ENCODE peak calls at places on chromosomes 1 and 21, in five cellular contexts. One of them, this sample, is unnamed.

GRCh38 chr1:17540255-17541001 is 930 bp downstream of the ARHGEF10L start:
- DNase-seq in endothelial cell: peak
- DNase-seq in ACHN: peak
- DNase-seq in stimulated activated CD4-positive, alpha-beta T cell treated with anti-CD3 and anti-CD28 coated beads, Interleukin-1b, Interleukin-23, amount 100 ng/mL, for 48 hours: no peak
- DNase-seq in skeletal muscle cell: no peak
- DNase-seq in this sample: peak

GRCh38 chr1:235336903-235337302 is 8.5 kb downstream of the GGPS1 start:
- DNase-seq in skeletal muscle cell: no peak
- DNase-seq in endothelial cell: no peak
- DNase-seq in stimulated activated CD4-positive, alpha-beta T cell treated with anti-CD3 and anti-CD28 coated beads, Interleukin-1b, Interleukin-23, amount 100 ng/mL, for 48 hours: no peak
- DNase-seq in ACHN: peak
- DNase-seq in this sample: no peak

GRCh38 chr21:44508711-44509445 is 31.1 kb downstream of the KRTAP10-1 start:
- DNase-seq in ACHN: no peak
- DNase-seq in endothelial cell: no peak
- DNase-seq in stimulated activated CD4-positive, alpha-beta T cell treated with anti-CD3 and anti-CD28 coated beads, Interleukin-1b, Interleukin-23, amount 100 ng/mL, for 48 hours: no peak
- DNase-seq in skeletal muscle cell: no peak
- DNase-seq in this sample: no peak

GRCh38 chr1:161382214-161383019 is 14.7 kb upstream of the CFAP126 start:
- DNase-seq in skeletal muscle cell: peak
- DNase-seq in ACHN: peak
- DNase-seq in endothelial cell: no peak
- DNase-seq in stimulated activated CD4-positive, alpha-beta T cell treated with anti-CD3 and anti-CD28 coated beads, Interleukin-1b, Interleukin-23, amount 100 ng/mL, for 48 hours: no peak
- DNase-seq in this sample: peak

GRCh38 chr1:2783069-2783434 is 18.4 kb downstream of the TTC34 start:
- DNase-seq in endothelial cell: no peak
- DNase-seq in skeletal muscle cell: no peak
- DNase-seq in stimulated activated CD4-positive, alpha-beta T cell treated with anti-CD3 and anti-CD28 coated beads, Interleukin-1b, Interleukin-23, amount 100 ng/mL, for 48 hours: no peak
- DNase-seq in ACHN: no peak
- DNase-seq in this sample: no peak

GRCh38 chr21:33059319-33059894 is 10.5 kb upstream of the OLIG1 start:
- DNase-seq in skeletal muscle cell: no peak
- DNase-seq in ACHN: no peak
- DNase-seq in stimulated activated CD4-positive, alpha-beta T cell treated with anti-CD3 and anti-CD28 coated beads, Interleukin-1b, Interleukin-23, amount 100 ng/mL, for 48 hours: no peak
- DNase-seq in endothelial cell: no peak
- DNase-seq in this sample: peak

GRCh38 chr1:236848274-236848925 is 53.3 kb downstream of the MTR start:
- DNase-seq in skeletal muscle cell: no peak
- DNase-seq in endothelial cell: no peak
- DNase-seq in stimulated activated CD4-positive, alpha-beta T cell treated with anti-CD3 and anti-CD28 coated beads, Interleukin-1b, Interleukin-23, amount 100 ng/mL, for 48 hours: no peak
- DNase-seq in ACHN: no peak
- DNase-seq in this sample: no peak

GRCh38 chr1:174710868-174711845 is 263.4 kb downstream of the GPR52 start:
- DNase-seq in ACHN: no peak
- DNase-seq in endothelial cell: no peak
- DNase-seq in skeletal muscle cell: no peak
- DNase-seq in stimulated activated CD4-positive, alpha-beta T cell treated with anti-CD3 and anti-CD28 coated beads, Interleukin-1b, Interleukin-23, amount 100 ng/mL, for 48 hours: no peak
- DNase-seq in this sample: no peak

GRCh38 chr1:61047061-61047460 is 35.3 kb upstream of the NFIA start:
- DNase-seq in skeletal muscle cell: no peak
- DNase-seq in stimulated activated CD4-positive, alpha-beta T cell treated with anti-CD3 and anti-CD28 coated beads, Interleukin-1b, Interleukin-23, amount 100 ng/mL, for 48 hours: no peak
- DNase-seq in endothelial cell: no peak
- DNase-seq in ACHN: no peak
- DNase-seq in this sample: no peak

GRCh38 chr1:32774950-32775634 is 42.1 kb downstream of the YARS1 start:
- DNase-seq in ACHN: peak
- DNase-seq in skeletal muscle cell: no peak
- DNase-seq in endothelial cell: no peak
- DNase-seq in stimulated activated CD4-positive, alpha-beta T cell treated with anti-CD3 and anti-CD28 coated beads, Interleukin-1b, Interleukin-23, amount 100 ng/mL, for 48 hours: no peak
- DNase-seq in this sample: peak

GRCh38 chr1:80194221-80194620 is 1187.7 kb upstream of the ADGRL4 start:
- DNase-seq in stimulated activated CD4-positive, alpha-beta T cell treated with anti-CD3 and anti-CD28 coated beads, Interleukin-1b, Interleukin-23, amount 100 ng/mL, for 48 hours: no peak
- DNase-seq in endothelial cell: no peak
- DNase-seq in ACHN: no peak
- DNase-seq in skeletal muscle cell: no peak
- DNase-seq in this sample: no peak

GRCh38 chr1:110452330-110452729 is 1.4 kb downstream of the PROK1 start:
- DNase-seq in stimulated activated CD4-positive, alpha-beta T cell treated with anti-CD3 and anti-CD28 coated beads, Interleukin-1b, Interleukin-23, amount 100 ng/mL, for 48 hours: no peak
- DNase-seq in skeletal muscle cell: no peak
- DNase-seq in ACHN: no peak
- DNase-seq in endothelial cell: no peak
- DNase-seq in this sample: peak

GRCh38 chr21:38766987-38767722 is 38.6 kb upstream of the ETS2 start:
- DNase-seq in endothelial cell: no peak
- DNase-seq in ACHN: no peak
- DNase-seq in stimulated activated CD4-positive, alpha-beta T cell treated with anti-CD3 and anti-CD28 coated beads, Interleukin-1b, Interleukin-23, amount 100 ng/mL, for 48 hours: peak
- DNase-seq in skeletal muscle cell: no peak
- DNase-seq in this sample: no peak

GRCh38 chr1:51541313-51542050 is 22.4 kb upstream of the EPS15 start:
- DNase-seq in endothelial cell: no peak
- DNase-seq in stimulated activated CD4-positive, alpha-beta T cell treated with anti-CD3 and anti-CD28 coated beads, Interleukin-1b, Interleukin-23, amount 100 ng/mL, for 48 hours: no peak
- DNase-seq in ACHN: no peak
- DNase-seq in skeletal muscle cell: peak
- DNase-seq in this sample: no peak

This sample was measured in myocyte.